ENCODE peak calls at places on chromosomes 5 and 9, in six cellular contexts. F is HCT116, H is GM12878, A is GM23248, Y is mesenchymal stem cell, W is neuronal stem cell. M is an unnamed sample. For H3K4me1, the result is how much of the 10 kb centered on the place peaks cover.

GRCh38 chr9:27377147-27377807 is 80.3 kb upstream of the EQTN start:
- DNase-seq in W (no peak), Y (no peak), H (no peak), F (no peak), A (no peak), M (no peak)

GRCh38 chr9:111891910-111892499 is 4.6 kb upstream of the UGCG start:
- DNase-seq in Y (no peak), W (no peak), F (peak), A (no peak), H (no peak), M (no peak)

GRCh38 chr5:54295658-54296276 is 14.6 kb downstream of the ARL15 start:
- DNase-seq in Y (peak), F (no peak), H (no peak), A (no peak), W (no peak), M (no peak)

GRCh38 chr9:96500696-96501660 is 51.0 kb downstream of the HABP4 start:
- DNase-seq in Y (peak), W (no peak), F (no peak), A (peak), H (no peak), M (peak)

GRCh38 chr5:125316913-125317545 is 570.6 kb upstream of the ZNF608 start:
- DNase-seq in A (no peak), Y (no peak), F (no peak), W (no peak), H (no peak), M (no peak)

GRCh38 chr5:56269216-56269927 is 36.2 kb upstream of the ANKRD55 start:
- DNase-seq in A (peak), Y (peak), F (peak), W (no peak), H (peak), M (peak)

GRCh38 chr5:160548949-160549665 is 127.5 kb downstream of the PTTG1 start:
- DNase-seq in F (no peak), H (no peak), A (peak), Y (no peak), W (no peak), M (no peak)

GRCh38 chr5:14580037-14581034 is 1.3 kb upstream of the OTULINL start:
- DNase-seq in H (no peak), Y (peak), F (no peak), A (peak), W (no peak), M (peak)

GRCh38 chr5:9787813-9788600 is 157.9 kb upstream of the TAS2R1 start:
- DNase-seq in Y (no peak), A (no peak), F (no peak), W (no peak), H (no peak), M (no peak)

GRCh38 chr5:54742417-54742889 is 224.9 kb downstream of the SNX18 start:
- DNase-seq in W (no peak), Y (peak), A (peak), H (no peak), F (no peak), M (peak)

GRCh38 chr5:131706278-131706677 is 71.2 kb upstream of the RAPGEF6 start:
- DNase-seq in H (no peak), A (no peak), W (no peak), F (no peak), Y (no peak), M (no peak)

GRCh38 chr5:160905285-160905684 is 53.3 kb upstream of the ATP10B start:
- DNase-seq in W (no peak), H (no peak), F (no peak), Y (no peak), A (no peak), M (no peak)

GRCh38 chr9:94083384-94083783 is 880 bp upstream of the PTPDC1 start:
- DNase-seq in W (no peak), A (no peak), H (no peak), Y (no peak), F (no peak), M (no peak)

GRCh38 chr5:146130440-146131045 is 25.2 kb upstream of the PLAC8L1 start:
- DNase-seq in F (no peak), Y (peak), A (peak), W (peak), H (no peak), M (peak)
- H3K9ac ChIP-seq in F (no peak), Y (no peak), A (no peak), W (no peak), H (no peak), M (no peak)

GRCh38 chr9:35517552-35518211 is 27.8 kb downstream of the RUSC2 start:
- DNase-seq in H (no peak), W (no peak), A (no peak), Y (no peak), F (no peak), M (no peak)
- H3K4me1 ChIP-seq in H (under half), W (under half), A (half or more), Y (under half), F (under half), M (half or more)

GRCh38 chr9:77176686-77177142 is 620 bp upstream of the VPS13A start:
- DNase-seq in H (no peak), F (no peak), Y (no peak), A (no peak), W (no peak), M (no peak)

GRCh38 chr9:77175152-77175551 is 2.2 kb upstream of the VPS13A start:
- DNase-seq in Y (no peak), F (no peak), A (no peak), H (no peak), W (no peak), M (no peak)

GRCh38 chr9:77176106-77176505 is 1.2 kb upstream of the VPS13A start:
- DNase-seq in Y (no peak), A (no peak), F (no peak), H (no peak), W (no peak), M (no peak)

GRCh38 chr9:77166193-77166592 is 11.1 kb upstream of the VPS13A start:
- DNase-seq in H (no peak), Y (no peak), W (no peak), A (no peak), F (no peak), M (no peak)

DNA sequence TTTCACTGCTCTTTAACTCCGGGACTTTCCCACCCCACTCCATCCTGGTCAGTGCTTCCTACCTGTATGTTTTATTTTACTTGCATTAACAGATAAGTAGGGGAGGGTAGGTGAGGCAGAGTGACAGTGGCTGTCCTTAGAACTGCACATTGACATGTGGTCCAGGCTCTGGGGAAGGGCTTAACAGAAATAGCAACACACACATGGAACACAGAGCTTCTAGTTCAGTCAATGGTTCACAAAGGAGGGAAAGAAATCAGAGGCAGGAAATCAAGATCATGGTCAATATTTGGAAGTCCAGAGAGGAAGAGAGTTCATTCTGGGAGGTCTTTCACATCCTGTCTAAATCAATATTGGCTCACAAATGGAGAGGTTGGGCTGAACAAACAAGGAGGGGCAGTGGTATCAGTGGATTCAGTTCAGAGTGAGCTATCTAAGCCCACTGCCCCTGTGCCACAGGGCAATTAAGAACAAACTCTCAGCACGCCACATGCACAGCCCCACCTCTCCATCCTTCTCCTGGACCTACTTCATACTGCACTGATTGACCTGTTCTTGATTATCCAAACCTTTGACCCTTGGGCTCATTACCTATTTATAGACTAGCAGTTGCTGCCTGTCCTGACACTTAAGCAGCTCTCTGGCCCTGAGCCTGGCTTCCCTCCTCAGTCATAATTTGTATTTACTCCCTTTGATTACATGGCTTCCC is 6.2 kb upstream of the VPS13A start:
- DNase-seq in W (no peak), H (no peak), Y (no peak), F (no peak), A (no peak), M (no peak)
- H3K4me3 ChIP-seq in W (no peak), H (no peak), Y (no peak), F (no peak), A (no peak), M (no peak)

DNA sequence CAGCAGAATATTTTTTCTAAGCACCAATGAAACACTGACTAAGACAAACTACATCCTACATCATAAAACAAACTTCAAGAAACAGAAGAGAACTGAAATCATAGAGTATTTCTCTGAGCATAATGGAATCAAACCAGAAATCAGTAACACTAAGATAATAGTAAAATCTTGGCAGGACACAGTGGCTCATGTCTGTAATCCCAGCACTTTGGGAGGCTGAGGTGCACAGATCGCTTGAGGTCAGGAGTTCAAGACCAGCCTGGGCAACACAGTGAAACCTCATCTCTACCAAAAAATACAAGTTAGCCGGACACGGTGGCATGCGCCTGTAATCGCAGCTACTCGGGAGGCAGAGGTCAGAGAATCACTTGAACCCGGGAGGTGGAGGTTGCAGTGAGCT is 63.1 kb downstream of the RNF130 start:
- DNase-seq in A (no peak), H (no peak), W (no peak), F (no peak), Y (no peak), M (no peak)
- H3K9ac ChIP-seq in A (no peak), H (no peak), W (no peak), F (no peak), Y (no peak), M (no peak)

GRCh38 chr9:121729769-121730168 is 78.3 kb downstream of the DAB2IP start:
- DNase-seq in F (no peak), A (no peak), H (no peak), W (no peak), Y (no peak), M (no peak)

GRCh38 chr9:121731919-121732318 is 80.5 kb downstream of the DAB2IP start:
- DNase-seq in A (peak), H (no peak), Y (no peak), W (no peak), F (no peak), M (no peak)

GRCh38 chr9:121731090-121731489 is 79.7 kb downstream of the DAB2IP start:
- DNase-seq in Y (no peak), W (no peak), F (no peak), H (no peak), A (no peak), M (no peak)

GRCh38 chr9:121728916-121729315 is 77.5 kb downstream of the DAB2IP start:
- DNase-seq in F (no peak), W (no peak), Y (no peak), A (no peak), H (no peak), M (no peak)

GRCh38 chr9:121730188-121730587 is 78.8 kb downstream of the DAB2IP start:
- DNase-seq in F (no peak), A (no peak), H (no peak), W (no peak), Y (no peak), M (no peak)
- H3K4me1 ChIP-seq in F (under half), A (under half), H (under half), W (under half), Y (under half), M (under half)

GRCh38 chr9:129457325-129457779 is 163.5 kb downstream of the C9orf50 start:
- DNase-seq in Y (no peak), W (no peak), F (no peak), H (no peak), A (no peak), M (no peak)

GRCh38 chr9:129458155-129458661 is 162.7 kb downstream of the C9orf50 start:
- DNase-seq in F (no peak), A (peak), Y (peak), H (peak), W (no peak), M (peak)

GRCh38 chr9:129460323-129461261 is 160.3 kb downstream of the C9orf50 start:
- DNase-seq in H (peak), Y (peak), A (peak), F (peak), W (peak), M (peak)

GRCh38 chr9:129459550-129460322 is 161.2 kb downstream of the C9orf50 start:
- DNase-seq in F (no peak), W (no peak), Y (no peak), A (peak), H (no peak), M (no peak)

GRCh38 chr9:129458663-129459549 is 162.0 kb downstream of the C9orf50 start:
- DNase-seq in H (no peak), F (no peak), W (no peak), A (peak), Y (no peak), M (peak)
- H3K4me3 ChIP-seq in H (no peak), F (peak), W (no peak), A (no peak), Y (no peak), M (no peak)

DNA sequence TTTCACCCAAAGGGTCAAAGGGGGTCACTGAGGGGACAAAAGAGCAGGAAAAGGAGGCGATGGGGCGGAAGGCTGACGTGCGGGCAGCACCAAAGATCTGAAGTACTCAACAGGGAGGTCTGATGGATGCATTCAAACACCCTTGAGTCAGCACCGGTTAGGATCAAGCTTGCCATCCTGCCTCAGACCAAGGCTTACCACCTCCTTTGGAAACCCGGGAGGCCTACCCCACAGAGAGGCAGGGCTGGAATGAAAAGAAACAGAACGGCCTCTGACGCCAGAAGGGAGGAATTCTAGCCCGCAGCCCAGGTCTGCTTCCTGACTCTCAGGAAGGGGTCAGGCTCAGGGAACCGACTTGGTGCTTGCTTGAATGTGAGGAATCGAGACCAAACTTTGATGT is 125.6 kb downstream of the PAPPA start:
- DNase-seq in A (no peak), Y (peak), H (no peak), F (no peak), W (peak), M (no peak)
- H3K9ac ChIP-seq in A (no peak), Y (no peak), H (no peak), F (no peak), W (no peak), M (no peak)